ENCODE peak calls at places on chromosomes 3 and 15, in six cellular contexts. Y is kidney, E is WERI-Rb-1, N is right atrium auricular region, F is brain microvascular endothelial cell, I is GM12865. Q is an unnamed sample.

GRCh38 chr15:92048739-92049138 is 195.2 kb downstream of the SLCO3A1 start:
- DNase-seq in N (no peak), F (no peak), I (no peak), Y (no peak), E (no peak), Q (no peak)

GRCh38 chr3:9352917-9353823 is 9.7 kb upstream of the THUMPD3 start:
- DNase-seq in Y (no peak), I (peak; percentile 58), F (peak; percentile 70), N (peak; percentile 71), E (peak; percentile 71), Q (peak; percentile 75)

GRCh38 chr15:92610101-92610520 is 45.5 kb downstream of the FAM174B start:
- DNase-seq in N (no peak), F (no peak), Y (no peak), E (no peak), I (no peak), Q (peak; percentile 23)

GRCh38 chr15:99450896-99451358 is 114.9 kb upstream of the MEF2A start:
- DNase-seq in N (peak; percentile 90), F (peak; percentile 37), I (peak; percentile 61), Y (peak; percentile 89), E (peak; percentile 8), Q (peak; percentile 40)

GRCh38 chr3:54046677-54047214 is 75.6 kb upstream of the CACNA2D3 start:
- DNase-seq in F (peak; percentile 63), N (no peak), E (no peak), Y (no peak), I (no peak), Q (no peak)

GRCh38 chr15:70318594-70318993 is 220.9 kb upstream of the TLE3 start:
- DNase-seq in N (peak; percentile 28), Y (no peak), I (peak; percentile 44), F (peak; percentile 29), E (no peak), Q (no peak)

GRCh38 chr3:47961815-47962606 is 54.2 kb downstream of the MAP4 start:
- DNase-seq in Y (no peak), F (no peak), I (peak; percentile 21), E (no peak), N (no peak), Q (no peak)

GRCh38 chr3:45601156-45601555 is 6.6 kb downstream of the LIMD1 start:
- DNase-seq in F (no peak), N (no peak), E (no peak), Y (no peak), I (no peak), Q (no peak)

GRCh38 chr3:187802928-187803259 is 57.6 kb upstream of the BCL6 start:
- DNase-seq in N (no peak), E (no peak), Y (no peak), I (peak; percentile 90), F (no peak), Q (no peak)

GRCh38 chr3:57600195-57600594 is 3.1 kb upstream of the ARF4 start:
- DNase-seq in E (no peak), Y (no peak), I (no peak), N (no peak), F (no peak), Q (no peak)

GRCh38 chr3:57597973-57598351 is 818 bp upstream of the ARF4 start:
- DNase-seq in Y (no peak), F (no peak), E (no peak), I (no peak), N (peak; percentile 63), Q (no peak)

GRCh38 chr3:57594576-57594975 is 2.6 kb downstream of the ARF4 start:
- DNase-seq in N (no peak), I (no peak), F (no peak), Y (no peak), E (no peak), Q (no peak)

GRCh38 chr3:57596495-57597239 is 477 bp downstream of the ARF4 start:
- DNase-seq in I (peak; percentile 68), N (peak; percentile 89), E (peak; percentile 49), F (peak; percentile 93), Y (peak; percentile 93), Q (peak; percentile 81)

DNA sequence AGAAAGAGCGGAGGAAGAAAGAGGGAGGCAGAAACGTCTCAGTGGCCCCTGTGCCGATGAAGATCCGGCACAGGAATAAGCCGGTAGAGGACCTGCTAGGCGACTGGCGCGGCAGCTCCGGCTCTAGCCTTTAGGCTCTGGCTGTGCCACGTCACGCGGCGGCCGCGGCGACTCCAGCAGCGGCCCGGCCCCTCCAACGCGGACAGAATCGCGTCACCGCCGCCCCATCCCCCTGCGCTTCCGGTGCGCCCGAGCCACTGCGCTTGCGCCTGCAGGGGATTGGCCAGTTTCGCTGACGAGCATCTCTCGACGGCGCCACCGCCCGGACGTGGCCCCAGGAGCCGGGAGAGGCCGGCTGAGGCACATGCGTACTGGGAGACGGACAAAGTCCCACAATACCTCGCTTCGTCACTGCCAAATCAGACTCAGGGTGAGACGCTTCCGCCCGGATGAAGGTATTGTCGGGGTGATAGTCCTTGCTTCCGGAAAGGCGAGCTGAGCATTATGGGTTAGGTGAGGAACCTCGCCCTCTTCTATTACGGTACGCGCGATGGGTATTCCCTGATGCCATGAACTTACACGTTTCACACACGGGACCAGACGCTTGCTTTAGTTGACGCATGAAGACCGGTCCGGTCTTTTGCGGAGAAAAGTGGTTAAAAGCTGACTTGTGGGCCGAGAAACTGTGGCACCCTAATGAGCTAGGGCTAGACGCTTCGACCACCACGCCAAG is at the start of gene ARF4:
- DNase-seq in E (peak; percentile 99), I (peak; percentile 100), Y (peak; percentile 100), F (peak; percentile 99), N (peak; percentile 99), Q (peak; percentile 99)
- TF ChIP-seq CTCF in E (no peak), I (peak; percentile 25), Y (peak; percentile 19), F (peak; percentile 26), N (no peak), Q (peak; percentile 35)

GRCh38 chr3:171788546-171789351 is 21.5 kb downstream of the PLD1 start:
- DNase-seq in N (no peak), I (no peak), Y (no peak), F (peak; percentile 72), E (no peak), Q (no peak)
- TF ChIP-seq CTCF in N (no peak), I (no peak), Y (no peak), F (peak; percentile 32), E (no peak), Q (no peak)

GRCh38 chr3:2274531-2274930 is 175.9 kb downstream of the CNTN4 start:
- DNase-seq in N (no peak), Y (no peak), I (no peak), E (no peak), F (no peak), Q (no peak)

GRCh38 chr3:2268779-2269178 is 170.1 kb downstream of the CNTN4 start:
- DNase-seq in Y (no peak), I (peak; percentile 11), E (peak; percentile 33), F (no peak), N (no peak), Q (peak; percentile 23)
- TF ChIP-seq CTCF in Y (no peak), I (no peak), E (peak; percentile 44), F (no peak), N (no peak), Q (peak; percentile 40)

GRCh38 chr3:179299999-179300613 is 22.7 kb upstream of the ZNF639 start:
- DNase-seq in Y (no peak), F (no peak), I (peak; percentile 52), E (no peak), N (no peak), Q (no peak)

GRCh38 chr3:179301645-179302044 is 21.2 kb upstream of the ZNF639 start:
- DNase-seq in I (no peak), Y (no peak), E (no peak), N (no peak), F (no peak), Q (no peak)

GRCh38 chr3:179302111-179302510 is 20.7 kb upstream of the ZNF639 start:
- DNase-seq in N (no peak), I (no peak), E (no peak), Y (no peak), F (no peak), Q (no peak)

GRCh38 chr3:179297971-179298725 is 24.7 kb upstream of the ZNF639 start:
- DNase-seq in Y (no peak), F (peak; percentile 23), E (no peak), I (no peak), N (no peak), Q (no peak)

DNA sequence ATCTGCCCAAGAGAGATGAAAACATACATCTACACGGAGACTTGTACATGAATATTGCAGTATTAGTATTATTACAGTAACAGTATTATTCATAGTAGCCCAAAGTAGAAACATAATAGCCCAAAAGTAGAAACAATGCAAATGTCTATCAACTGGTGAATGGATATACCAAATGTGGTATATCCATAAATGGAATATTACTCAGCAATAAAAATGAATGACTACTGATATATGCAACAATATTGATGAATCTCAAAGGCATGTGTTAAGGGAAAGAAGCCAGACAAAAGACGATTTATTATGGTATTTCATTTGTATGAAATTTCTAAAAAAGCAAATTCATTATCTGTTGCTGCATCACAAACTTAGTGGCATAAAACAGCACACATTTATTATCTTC is 23.5 kb upstream of the ZNF639 start:
- DNase-seq in E (no peak), Y (no peak), F (no peak), I (no peak), N (no peak), Q (no peak)
- TF ChIP-seq CTCF in E (no peak), Y (no peak), F (no peak), I (no peak), N (no peak), Q (no peak)

GRCh38 chr3:19901337-19901736 is 32.7 kb downstream of the EFHB start:
- DNase-seq in E (no peak), I (no peak), Y (no peak), F (no peak), N (no peak), Q (no peak)
- TF ChIP-seq CTCF in E (no peak), I (no peak), Y (peak; percentile 4), F (no peak), N (no peak), Q (no peak)

GRCh38 chr3:85801955-85802354 is 843.2 kb downstream of the CADM2 start:
- DNase-seq in I (no peak), E (peak; percentile 35), Y (no peak), F (no peak), N (no peak), Q (peak; percentile 48)
- TF ChIP-seq CTCF in I (peak; percentile 11), E (peak; percentile 30), Y (no peak), F (peak; percentile 75), N (no peak), Q (peak; percentile 69)

GRCh38 chr3:157700405-157700804 is 197.2 kb upstream of the VEPH1 start:
- DNase-seq in N (no peak), Y (no peak), I (no peak), F (no peak), E (peak; percentile 31), Q (peak; percentile 40)
- TF ChIP-seq CTCF in N (no peak), Y (no peak), I (no peak), F (no peak), E (peak; percentile 62), Q (no peak)

DNA sequence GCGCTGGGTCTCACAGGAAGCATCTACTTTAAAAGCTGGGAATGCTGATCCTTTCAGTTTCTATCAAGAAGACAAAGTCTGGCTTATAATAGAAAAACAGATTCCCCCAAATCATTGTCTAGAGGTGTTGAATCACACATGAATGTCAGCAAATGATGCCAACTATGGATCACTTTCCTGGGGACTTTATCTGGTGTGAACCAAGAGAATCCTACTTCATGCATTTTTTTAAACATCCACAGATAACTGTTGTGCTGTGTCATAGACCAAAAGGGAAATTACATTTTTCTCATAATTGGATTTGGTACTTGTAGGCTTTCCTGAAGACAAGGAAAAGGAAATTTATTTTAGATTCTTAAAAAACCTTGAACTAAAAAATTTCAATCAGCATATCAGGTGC is 132.7 kb downstream of the CD47 start:
- DNase-seq in F (no peak), Y (no peak), N (no peak), E (no peak), I (no peak), Q (no peak)
- TF ChIP-seq CTCF in F (no peak), Y (no peak), N (no peak), E (no peak), I (no peak), Q (no peak)